ENCODE peak calls at places on chromosome 1, in four cellular contexts. One of them, this sample, is unnamed.

GRCh38 chr1:3251099-3251809 is 182.3 kb downstream of the PRDM16 start:
- DNase-seq in mesendoderm: no peak
- DNase-seq in H1: no peak
- DNase-seq in IMR-90: no peak
- DNase-seq in this sample: no peak

GRCh38 chr1:232577809-232578208 is 52.1 kb downstream of the SIPA1L2 start:
- DNase-seq in mesendoderm: no peak
- DNase-seq in H1: no peak
- DNase-seq in IMR-90: no peak
- DNase-seq in this sample: no peak

GRCh38 chr1:116586741-116587143 is 15.9 kb upstream of the CD58 start:
- DNase-seq in mesendoderm: peak
- DNase-seq in H1: no peak
- DNase-seq in IMR-90: no peak
- DNase-seq in this sample: no peak

GRCh38 chr1:5956022-5956830 is 36.0 kb downstream of the NPHP4 start:
- DNase-seq in mesendoderm: no peak
- DNase-seq in H1: no peak
- DNase-seq in IMR-90: no peak
- DNase-seq in this sample: no peak

GRCh38 chr1:157784801-157785200 is 7.9 kb upstream of the FCRL2 start:
- DNase-seq in mesendoderm: no peak
- DNase-seq in H1: no peak
- DNase-seq in IMR-90: no peak
- DNase-seq in this sample: no peak

GRCh38 chr1:232650433-232650832 is 20.5 kb upstream of the SIPA1L2 start:
- DNase-seq in mesendoderm: no peak
- DNase-seq in H1: no peak
- DNase-seq in IMR-90: no peak
- DNase-seq in this sample: no peak

GRCh38 chr1:64915381-64916274 is 50.7 kb downstream of the JAK1 start:
- DNase-seq in mesendoderm: peak
- DNase-seq in H1: no peak
- DNase-seq in IMR-90: peak
- DNase-seq in this sample: no peak

GRCh38 chr1:160219062-160219929 is 14.1 kb downstream of the PEA15 start:
- DNase-seq in mesendoderm: peak
- DNase-seq in H1: no peak
- DNase-seq in IMR-90: peak
- DNase-seq in this sample: peak

GRCh38 chr1:214830956-214831355 is 228.0 kb downstream of the CENPF start:
- DNase-seq in mesendoderm: no peak
- DNase-seq in H1: no peak
- DNase-seq in IMR-90: no peak
- DNase-seq in this sample: no peak

GRCh38 chr1:88983791-88984552 is 8.5 kb downstream of the KYAT3 start:
- DNase-seq in mesendoderm: peak
- DNase-seq in H1: no peak
- DNase-seq in IMR-90: peak
- DNase-seq in this sample: no peak

GRCh38 chr1:102772831-102773230 is 335.5 kb downstream of the COL11A1 start:
- DNase-seq in mesendoderm: peak
- DNase-seq in H1: no peak
- DNase-seq in IMR-90: no peak
- DNase-seq in this sample: no peak

GRCh38 chr1:187244623-187245022 is 415.9 kb downstream of the PLA2G4A start:
- DNase-seq in mesendoderm: peak
- DNase-seq in H1: no peak
- DNase-seq in IMR-90: no peak
- DNase-seq in this sample: no peak

GRCh38 chr1:79188371-79188770 is 181.8 kb upstream of the ADGRL4 start:
- DNase-seq in mesendoderm: no peak
- DNase-seq in H1: no peak
- DNase-seq in IMR-90: peak
- DNase-seq in this sample: no peak

GRCh38 chr1:45968941-45969666 is 163.3 kb downstream of the PIK3R3 start:
- DNase-seq in mesendoderm: peak
- DNase-seq in H1: no peak
- DNase-seq in IMR-90: no peak
- DNase-seq in this sample: no peak

GRCh38 chr1:39538531-39539251 is 37.9 kb downstream of the PABPC4 start:
- DNase-seq in mesendoderm: no peak
- DNase-seq in H1: no peak
- DNase-seq in IMR-90: no peak
- DNase-seq in this sample: no peak

GRCh38 chr1:246506440-246506784 is 667 bp downstream of the SMYD3 start:
- DNase-seq in mesendoderm: peak
- DNase-seq in H1: no peak
- DNase-seq in IMR-90: no peak
- DNase-seq in this sample: no peak

GRCh38 chr1:2209400-2210083 is 15.0 kb upstream of the FAAP20 start:
- DNase-seq in mesendoderm: no peak
- DNase-seq in H1: no peak
- DNase-seq in IMR-90: no peak
- DNase-seq in this sample: no peak

GRCh38 chr1:173002891-173003582 is 47.7 kb downstream of the TNFSF18 start:
- DNase-seq in mesendoderm: no peak
- DNase-seq in H1: no peak
- DNase-seq in IMR-90: peak
- DNase-seq in this sample: no peak

GRCh38 chr1:151516031-151516511 is 4.9 kb downstream of the CGN start:
- DNase-seq in mesendoderm: peak
- DNase-seq in H1: no peak
- DNase-seq in IMR-90: no peak
- DNase-seq in this sample: peak

GRCh38 chr1:25664800-25665199 is 48.2 kb downstream of the MAN1C1 start:
- DNase-seq in mesendoderm: no peak
- DNase-seq in H1: no peak
- DNase-seq in IMR-90: no peak
- DNase-seq in this sample: no peak

GRCh38 chr1:103250441-103250861 is 142.1 kb upstream of the COL11A1 start:
- DNase-seq in mesendoderm: peak
- DNase-seq in H1: peak
- DNase-seq in IMR-90: peak
- DNase-seq in this sample: peak

GRCh38 chr1:116486424-116486823 is 84.4 kb downstream of the CD58 start:
- DNase-seq in mesendoderm: no peak
- DNase-seq in H1: no peak
- DNase-seq in IMR-90: peak
- DNase-seq in this sample: no peak

GRCh38 chr1:97983132-97983531 is 62.3 kb upstream of the DPYD start:
- DNase-seq in mesendoderm: no peak
- DNase-seq in H1: no peak
- DNase-seq in IMR-90: no peak
- DNase-seq in this sample: no peak

GRCh38 chr1:206035027-206035426 is 11.3 kb upstream of the CTSE start:
- DNase-seq in mesendoderm: no peak
- DNase-seq in H1: peak
- DNase-seq in IMR-90: no peak
- DNase-seq in this sample: no peak

GRCh38 chr1:156627313-156627880 is 8.2 kb downstream of the HAPLN2 start:
- DNase-seq in mesendoderm: peak
- DNase-seq in H1: no peak
- DNase-seq in IMR-90: peak
- DNase-seq in this sample: peak

GRCh38 chr1:215606564-215607168 is 39.6 kb downstream of the KCTD3 start:
- DNase-seq in mesendoderm: no peak
- DNase-seq in H1: no peak
- DNase-seq in IMR-90: peak
- DNase-seq in this sample: no peak

GRCh38 chr1:181768930-181769280 is 285.6 kb downstream of the CACNA1E start:
- DNase-seq in mesendoderm: no peak
- DNase-seq in H1: no peak
- DNase-seq in IMR-90: no peak
- DNase-seq in this sample: no peak

GRCh38 chr1:153339802-153340201 is 8.8 kb downstream of the PGLYRP4 start:
- DNase-seq in mesendoderm: no peak
- DNase-seq in H1: no peak
- DNase-seq in IMR-90: no peak
- DNase-seq in this sample: no peak

GRCh38 chr1:233315718-233316301 is 11.7 kb upstream of the MAP3K21 start:
- DNase-seq in mesendoderm: no peak
- DNase-seq in H1: no peak
- DNase-seq in IMR-90: no peak
- DNase-seq in this sample: no peak

GRCh38 chr1:119959836-119960235 is 63.5 kb upstream of the ADAM30 start:
- DNase-seq in mesendoderm: no peak
- DNase-seq in H1: no peak
- DNase-seq in IMR-90: peak
- DNase-seq in this sample: no peak

GRCh38 chr1:211897011-211897410 is 66.4 kb upstream of the LPGAT1 start:
- DNase-seq in mesendoderm: no peak
- DNase-seq in H1: no peak
- DNase-seq in IMR-90: peak
- DNase-seq in this sample: no peak

GRCh38 chr1:56493826-56494225 is 85.5 kb downstream of the PLPP3 start:
- DNase-seq in mesendoderm: no peak
- DNase-seq in H1: no peak
- DNase-seq in IMR-90: no peak
- DNase-seq in this sample: no peak
- H3K56ac ChIP-seq in mesendoderm: peak
- H3K56ac ChIP-seq in H1: no peak
- H3K56ac ChIP-seq in IMR-90: no peak
- H3K56ac ChIP-seq in this sample: no peak

DNA sequence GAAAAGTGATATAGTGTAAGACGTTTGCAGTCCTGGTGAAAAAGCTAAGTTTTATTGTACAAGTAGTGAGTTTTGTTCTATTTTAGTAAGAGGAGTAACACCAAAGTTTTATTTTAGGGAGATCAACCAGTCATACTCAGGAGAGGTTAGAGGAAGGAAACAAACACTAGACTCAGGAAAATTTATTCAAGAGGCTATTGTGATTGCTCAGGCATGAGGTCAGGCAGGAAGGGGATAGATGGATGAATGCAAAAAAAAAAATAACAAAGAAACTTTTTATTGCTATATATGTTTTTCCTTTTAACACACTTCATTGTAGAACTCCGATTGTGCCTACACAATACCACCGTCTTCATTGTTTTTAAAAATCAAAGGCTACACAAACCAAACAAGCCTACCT is 189.0 kb downstream of the LYPLAL1 start:
- DNase-seq in mesendoderm: no peak
- DNase-seq in H1: no peak
- DNase-seq in IMR-90: no peak
- DNase-seq in this sample: no peak
- H3K56ac ChIP-seq in mesendoderm: no peak
- H3K56ac ChIP-seq in H1: no peak
- H3K56ac ChIP-seq in IMR-90: no peak
- H3K56ac ChIP-seq in this sample: no peak

GRCh38 chr1:202155478-202156021 is 4.9 kb downstream of the PTPN7 start:
- DNase-seq in mesendoderm: no peak
- DNase-seq in H1: no peak
- DNase-seq in IMR-90: peak
- DNase-seq in this sample: no peak
- H3K56ac ChIP-seq in mesendoderm: no peak
- H3K56ac ChIP-seq in H1: no peak
- H3K56ac ChIP-seq in IMR-90: no peak
- H3K56ac ChIP-seq in this sample: no peak

GRCh38 chr1:42321731-42322130 is 13.3 kb downstream of the FOXJ3 start:
- DNase-seq in mesendoderm: no peak
- DNase-seq in H1: no peak
- DNase-seq in IMR-90: no peak
- DNase-seq in this sample: no peak

GRCh38 chr1:42324398-42325013 is 10.5 kb downstream of the FOXJ3 start:
- DNase-seq in mesendoderm: no peak
- DNase-seq in H1: no peak
- DNase-seq in IMR-90: no peak
- DNase-seq in this sample: no peak

GRCh38 chr1:42323551-42323950 is 11.5 kb downstream of the FOXJ3 start:
- DNase-seq in mesendoderm: no peak
- DNase-seq in H1: no peak
- DNase-seq in IMR-90: no peak
- DNase-seq in this sample: no peak

GRCh38 chr1:42320689-42321088 is 14.3 kb downstream of the FOXJ3 start:
- DNase-seq in mesendoderm: no peak
- DNase-seq in H1: no peak
- DNase-seq in IMR-90: no peak
- DNase-seq in this sample: no peak

GRCh38 chr1:42322577-42322976 is 12.5 kb downstream of the FOXJ3 start:
- DNase-seq in mesendoderm: no peak
- DNase-seq in H1: no peak
- DNase-seq in IMR-90: peak
- DNase-seq in this sample: no peak
- H3K56ac ChIP-seq in mesendoderm: no peak
- H3K56ac ChIP-seq in H1: no peak
- H3K56ac ChIP-seq in IMR-90: no peak
- H3K56ac ChIP-seq in this sample: no peak

GRCh38 chr1:67134692-67135091 is at the start of gene C1orf141:
- DNase-seq in mesendoderm: peak
- DNase-seq in H1: peak
- DNase-seq in IMR-90: no peak
- DNase-seq in this sample: peak
- H3K56ac ChIP-seq in mesendoderm: no peak
- H3K56ac ChIP-seq in H1: no peak
- H3K56ac ChIP-seq in IMR-90: no peak
- H3K56ac ChIP-seq in this sample: no peak

GRCh38 chr1:43531453-43531905 is 796 bp downstream of the PTPRF start:
- DNase-seq in mesendoderm: peak
- DNase-seq in H1: peak
- DNase-seq in IMR-90: no peak
- DNase-seq in this sample: no peak
- H3K56ac ChIP-seq in mesendoderm: peak
- H3K56ac ChIP-seq in H1: peak
- H3K56ac ChIP-seq in IMR-90: peak
- H3K56ac ChIP-seq in this sample: no peak

GRCh38 chr1:169949139-169949538 is 55.4 kb upstream of the SCYL3 start:
- DNase-seq in mesendoderm: no peak
- DNase-seq in H1: no peak
- DNase-seq in IMR-90: peak
- DNase-seq in this sample: no peak
- H3K56ac ChIP-seq in mesendoderm: no peak
- H3K56ac ChIP-seq in H1: no peak
- H3K56ac ChIP-seq in IMR-90: no peak
- H3K56ac ChIP-seq in this sample: no peak

DNA sequence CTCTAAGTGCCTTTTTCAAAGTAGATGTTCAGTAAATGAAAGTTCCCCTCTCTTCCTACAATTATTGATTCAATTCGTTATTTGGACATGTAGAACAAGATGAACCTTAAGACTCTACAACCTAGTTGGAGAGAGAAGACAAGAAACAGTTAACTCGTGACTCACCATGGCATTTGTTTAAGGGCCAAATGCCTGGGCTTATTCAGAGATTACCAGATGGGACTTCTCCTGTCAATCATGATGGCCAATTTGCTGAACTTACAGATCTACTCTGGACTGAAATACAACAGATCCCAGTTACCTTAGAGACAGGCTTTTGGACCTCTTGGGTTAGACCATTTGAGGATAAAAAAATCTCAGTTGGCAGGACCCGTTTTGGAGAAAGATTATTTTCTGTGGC is 93.5 kb downstream of the C1orf94 start:
- DNase-seq in mesendoderm: no peak
- DNase-seq in H1: peak
- DNase-seq in IMR-90: no peak
- DNase-seq in this sample: no peak
- H3K56ac ChIP-seq in mesendoderm: no peak
- H3K56ac ChIP-seq in H1: no peak
- H3K56ac ChIP-seq in IMR-90: no peak
- H3K56ac ChIP-seq in this sample: no peak